ENCODE peak calls at places on chromosomes 3 and 15, in nine cellular contexts. C is mesenchymal stem cell, M is aorta, Y is psoas muscle, J is caudate nucleus, A is pancreas, V is lung, G is PC-9, L is A549. B is an unnamed sample.

GRCh38 chr3:103690536-103690935 is 1255.7 kb downstream of the ZPLD1 start:
- DNase-seq in L (no peak), A (no peak), J (no peak), M (no peak), V (no peak), C (no peak), G (no peak), Y (no peak), B (no peak)

GRCh38 chr3:133249490-133249889 is 150.4 kb upstream of the BFSP2 start:
- DNase-seq in M (no peak), G (no peak), C (no peak), A (no peak), V (no peak), J (no peak), L (no peak), Y (no peak), B (no peak)

GRCh38 chr3:160564205-160564922 is 1.0 kb downstream of the KPNA4 start:
- DNase-seq in G (no peak), V (peak; percentile 41), A (peak; percentile 22), L (peak; percentile 12), C (peak; percentile 28), J (no peak), Y (no peak), M (peak; percentile 60), B (peak; percentile 3)

GRCh38 chr15:30924353-30924752 is 20.6 kb downstream of the FAN1 start:
- DNase-seq in J (no peak), G (no peak), L (no peak), C (peak; percentile 61), A (no peak), Y (no peak), V (no peak), M (no peak), B (no peak)

GRCh38 chr3:123096701-123097100 is 29.9 kb downstream of the PDIA5 start:
- DNase-seq in M (peak; percentile 74), A (peak; percentile 29), V (no peak), G (no peak), J (peak; percentile 59), C (peak; percentile 68), Y (peak; percentile 66), L (no peak), B (no peak)

GRCh38 chr15:38635170-38635569 is 70.6 kb upstream of the RASGRP1 start:
- DNase-seq in V (no peak), G (no peak), Y (no peak), A (no peak), J (no peak), M (no peak), L (no peak), C (no peak), B (no peak)

GRCh38 chr3:111851511-111851954 is 7.5 kb upstream of the PHLDB2 start:
- DNase-seq in L (no peak), C (peak; percentile 71), V (no peak), M (peak; percentile 50), J (no peak), Y (no peak), A (no peak), G (peak; percentile 98), B (peak; percentile 61)

GRCh38 chr3:95752199-95752598 is 1062.2 kb upstream of the EPHA6 start:
- DNase-seq in M (no peak), G (no peak), Y (no peak), C (no peak), V (no peak), A (no peak), L (no peak), J (no peak), B (no peak)

GRCh38 chr15:47294765-47295259 is 422.5 kb upstream of the SEMA6D start:
- DNase-seq in C (no peak), A (no peak), Y (no peak), V (no peak), J (no peak), M (no peak), L (no peak), G (no peak), B (no peak)

GRCh38 chr3:39124876-39125836 is 17.7 kb downstream of the TTC21A start:
- DNase-seq in G (peak; percentile 61), V (peak; percentile 48), M (no peak), J (no peak), Y (no peak), C (peak; percentile 51), L (peak; percentile 65), A (peak; percentile 52), B (no peak)

GRCh38 chr15:88142141-88142540 is 114.4 kb downstream of the NTRK3 start:
- DNase-seq in J (no peak), L (no peak), A (no peak), G (no peak), V (no peak), M (no peak), C (no peak), Y (no peak), B (no peak)

GRCh38 chr3:149902498-149903139 is 68.1 kb downstream of the PFN2 start:
- DNase-seq in G (no peak), J (no peak), C (no peak), A (no peak), M (no peak), L (no peak), V (no peak), Y (no peak), B (no peak)

GRCh38 chr3:23987376-23987775 is 42.3 kb downstream of the NR1D2 start:
- DNase-seq in J (no peak), G (no peak), V (no peak), C (peak; percentile 86), Y (no peak), A (no peak), L (no peak), M (no peak), B (no peak)

GRCh38 chr3:188416041-188416440 is 262.1 kb downstream of the LPP start:
- DNase-seq in Y (no peak), G (no peak), A (no peak), V (no peak), M (no peak), C (no peak), L (no peak), J (no peak), B (no peak)

GRCh38 chr3:148790841-148791240 is 36.8 kb upstream of the CPB1 start:
- DNase-seq in C (peak; percentile 21), J (peak; percentile 78), L (no peak), G (no peak), Y (no peak), A (peak; percentile 45), V (no peak), M (peak; percentile 67), B (no peak)

GRCh38 chr3:37457392-37458065 is 283.1 kb upstream of the LRRFIP2 start:
- DNase-seq in J (no peak), L (no peak), M (no peak), A (no peak), Y (peak; percentile 50), G (no peak), V (no peak), C (no peak), B (no peak)
- H3K27ac ChIP-seq in J (no peak overlapping the region), L (no peak overlapping the region), M (peak overlapping the region; percentile 61), A (no peak overlapping the region), Y (peak overlapping the region; percentile 87), G (no peak overlapping the region), V (peak overlapping the region; percentile 13), C (no peak overlapping the region), B (no peak overlapping the region)

GRCh38 chr15:71682051-71682450 is 128.3 kb upstream of the NR2E3 start:
- DNase-seq in G (no peak), L (no peak), J (no peak), A (no peak), Y (no peak), V (no peak), C (no peak), M (no peak), B (no peak)
- H3K27ac ChIP-seq in G (no peak overlapping the region), L (no peak overlapping the region), J (no peak overlapping the region), A (no peak overlapping the region), Y (no peak overlapping the region), V (no peak overlapping the region), C (no peak overlapping the region), M (no peak overlapping the region), B (no peak overlapping the region)

GRCh38 chr3:187015903-187016638 is 85.7 kb downstream of the ST6GAL1 start:
- DNase-seq in M (no peak), J (no peak), C (no peak), Y (no peak), V (no peak), A (no peak), G (no peak), L (no peak), B (no peak)

GRCh38 chr3:187020376-187020775 is 90.0 kb downstream of the ST6GAL1 start:
- DNase-seq in L (no peak), M (no peak), Y (no peak), A (no peak), C (no peak), V (no peak), J (no peak), G (no peak), B (no peak)

GRCh38 chr3:187019542-187020072 is 89.3 kb downstream of the ST6GAL1 start:
- DNase-seq in C (no peak), A (no peak), Y (no peak), G (no peak), L (no peak), V (no peak), J (no peak), M (no peak), B (no peak)

GRCh38 chr3:187016639-187017345 is 86.5 kb downstream of the ST6GAL1 start:
- DNase-seq in Y (no peak), V (no peak), A (no peak), C (peak; percentile 14), L (peak; percentile 6), G (peak; percentile 67), J (no peak), M (no peak), B (peak; percentile 21)

DNA sequence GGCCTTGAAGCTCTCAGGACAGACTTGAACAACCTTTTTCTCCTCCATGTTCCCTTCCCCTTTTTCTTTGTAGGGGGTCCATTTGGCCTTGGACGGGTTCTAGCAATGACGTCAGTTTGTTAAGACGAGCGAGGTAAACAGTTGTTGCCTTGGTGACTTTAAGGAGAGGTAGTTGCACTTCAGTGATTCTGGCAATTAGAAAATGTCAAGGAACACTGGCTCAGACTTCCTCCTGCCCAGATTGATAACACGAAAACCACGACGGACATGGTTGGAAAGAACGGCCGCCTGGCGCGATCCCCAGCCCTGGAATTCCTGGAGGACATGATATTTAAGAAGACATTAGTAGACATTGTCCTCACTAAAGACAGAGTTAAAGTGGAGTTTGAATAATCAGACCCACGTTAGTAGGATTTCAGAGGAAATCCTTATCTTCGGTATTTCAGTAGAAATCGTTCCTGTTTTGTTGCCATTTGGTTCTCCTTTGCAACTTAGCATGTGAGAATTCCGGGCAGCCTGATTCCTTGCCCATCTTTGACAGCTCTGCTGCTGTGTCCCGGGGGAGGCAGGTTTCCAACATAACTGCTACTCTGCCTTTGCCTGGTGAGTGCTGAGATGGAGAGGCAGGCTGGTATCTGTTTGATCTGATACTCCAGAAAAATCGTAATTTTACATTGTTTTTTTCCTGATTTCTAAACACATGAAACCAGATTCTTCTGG is 87.3 kb downstream of the ST6GAL1 start:
- DNase-seq in C (no peak), Y (no peak), M (no peak), V (no peak), G (no peak), J (no peak), L (no peak), A (no peak), B (no peak)
- H3K27ac ChIP-seq in C (no peak overlapping the region), Y (no peak overlapping the region), M (no peak overlapping the region), V (no peak overlapping the region), G (no peak overlapping the region), J (peak overlapping the region; percentile 32), L (no peak overlapping the region), A (no peak overlapping the region), B (no peak overlapping the region)

DNA sequence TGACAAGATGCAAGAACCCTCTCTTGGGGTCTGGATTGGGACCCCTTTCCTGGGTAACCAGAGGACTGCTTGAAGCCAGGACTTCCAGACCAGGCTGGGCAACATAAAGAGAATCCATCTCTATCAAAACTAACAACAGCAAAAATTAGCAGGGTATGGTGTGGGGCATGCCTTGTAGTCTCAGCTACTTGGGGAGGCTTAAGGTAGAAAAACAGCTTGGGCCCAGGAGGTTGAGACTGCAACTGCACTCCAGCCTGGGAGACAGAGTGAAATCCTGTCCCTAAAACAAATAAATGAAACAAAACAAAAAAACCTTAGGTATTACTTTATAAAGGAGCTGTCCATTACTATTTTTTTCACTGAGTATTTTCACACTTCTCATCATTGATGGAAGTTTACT is 93.2 kb upstream of the PLXND1 start:
- DNase-seq in A (no peak), M (no peak), L (no peak), C (no peak), G (no peak), Y (no peak), J (no peak), V (no peak), B (no peak)
- H3K27ac ChIP-seq in A (no peak overlapping the region), M (no peak overlapping the region), L (no peak overlapping the region), C (no peak overlapping the region), G (no peak overlapping the region), Y (no peak overlapping the region), J (no peak overlapping the region), V (no peak overlapping the region), B (no peak overlapping the region)

B was measured in RWPE1.